ENCODE peak calls at places on chromosomes 5 and 9, in nine cellular contexts. C, L, D, U, G, A, B, W and T are unnamed samples.
A peak's percentile ranks its signal among the peaks of the same experiment; 100 is the strongest.

GRCh38 chr5:134079748-134080581 is 34.5 kb upstream of the TCF7 start:
- DNase-seq in B (no peak), W (no peak), C (no peak), G (peak; percentile 38), A (no peak), U (peak; percentile 45), L (no peak), D (no peak), T (no peak)

GRCh38 chr9:91771027-91771426 is 179.0 kb downstream of the ROR2 start:
- DNase-seq in W (peak; percentile 22), A (no peak), D (peak; percentile 35), B (peak; percentile 80), G (no peak), U (no peak), L (peak; percentile 79), C (no peak), T (peak; percentile 90)

GRCh38 chr9:95058795-95059386 is 258.6 kb downstream of the FANCC start:
- DNase-seq in G (no peak), L (no peak), U (no peak), D (no peak), C (no peak), W (no peak), B (no peak), A (no peak), T (no peak)

GRCh38 chr5:33890633-33891032 is 1.2 kb downstream of the ADAMTS12 start:
- DNase-seq in U (no peak), G (no peak), L (peak; percentile 57), A (peak; percentile 31), W (no peak), C (no peak), D (peak; percentile 46), B (peak; percentile 36), T (no peak)

GRCh38 chr5:32272746-32273145 is 40.0 kb downstream of the MTMR12 start:
- DNase-seq in U (no peak), L (no peak), B (no peak), W (no peak), C (no peak), A (no peak), D (no peak), G (no peak), T (no peak)

GRCh38 chr5:52073993-52074689 is 690.9 kb downstream of the ISL1 start:
- DNase-seq in G (no peak), D (no peak), B (no peak), W (no peak), A (no peak), C (no peak), U (no peak), L (no peak), T (no peak)

GRCh38 chr9:65459756-65460320 is 174.8 kb upstream of the FOXD4L5 start:
- DNase-seq in B (no peak), G (no peak), U (no peak), A (no peak), C (no peak), D (no peak), L (no peak), W (no peak), T (no peak)

GRCh38 chr9:95167998-95168397 is 149.5 kb downstream of the FANCC start:
- DNase-seq in C (peak; percentile 38), B (peak; percentile 81), G (peak; percentile 36), W (peak; percentile 72), U (peak; percentile 48), D (peak; percentile 85), A (peak; percentile 28), L (peak; percentile 98), T (peak; percentile 84)

GRCh38 chr9:99783799-99784198 is 37.9 kb upstream of the NR4A3 start:
- DNase-seq in G (no peak), A (no peak), L (no peak), U (no peak), W (no peak), C (no peak), D (no peak), B (no peak), T (no peak)

GRCh38 chr5:41270423-41271251 is 57.3 kb upstream of the C6 start:
- DNase-seq in G (no peak), C (peak; percentile 52), D (peak; percentile 62), A (peak; percentile 12), L (peak; percentile 83), W (peak; percentile 50), B (peak; percentile 34), U (peak; percentile 1), T (peak; percentile 40)

GRCh38 chr9:34998266-34998665 is 8.7 kb downstream of the DNAJB5 start:
- DNase-seq in A (no peak), D (no peak), U (no peak), G (no peak), C (no peak), B (no peak), L (no peak), W (no peak), T (no peak)

GRCh38 chr5:61467766-61468482 is 135.9 kb downstream of the ZSWIM6 start:
- DNase-seq in U (no peak), G (no peak), A (no peak), C (no peak), B (peak; percentile 18), W (no peak), L (peak; percentile 46), D (peak; percentile 24), T (peak; percentile 59)
- H3K4me3 ChIP-seq in U (no peak overlapping the region), G (no peak overlapping the region), A (no peak overlapping the region), C (no peak overlapping the region), B (no peak overlapping the region), W (no peak overlapping the region), L (no peak overlapping the region), D (no peak overlapping the region), T (no peak overlapping the region)

DNA sequence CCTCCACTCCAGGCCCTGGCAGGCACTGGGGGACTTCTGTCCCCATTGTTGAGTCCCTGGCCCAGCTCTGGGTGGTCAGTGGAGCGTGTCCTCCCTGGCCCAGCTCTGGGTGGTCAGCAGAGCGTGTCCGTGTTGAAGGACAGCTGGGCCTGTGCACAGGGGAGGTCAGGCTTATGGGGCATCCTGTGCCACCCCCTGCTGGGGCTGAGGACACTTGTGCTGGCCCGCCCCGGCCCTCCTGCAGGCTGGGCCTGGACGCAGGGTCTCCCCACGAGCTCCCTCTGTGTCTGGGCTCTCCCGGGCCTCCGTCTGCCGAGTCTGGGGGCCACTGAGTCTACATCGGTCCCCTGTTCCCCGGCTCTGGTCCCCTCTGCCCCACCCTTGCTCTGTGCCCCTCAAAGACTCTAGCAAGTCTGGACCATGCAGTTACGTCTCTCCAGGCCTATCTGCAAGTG is 11.5 kb upstream of the CLIC3 start:
- DNase-seq in U (no peak), C (no peak), L (no peak), G (no peak), A (no peak), B (no peak), W (no peak), D (no peak), T (no peak)
- H3K4me3 ChIP-seq in U (no peak overlapping the region), C (no peak overlapping the region), L (no peak overlapping the region), G (no peak overlapping the region), A (no peak overlapping the region), B (no peak overlapping the region), W (no peak overlapping the region), D (no peak overlapping the region), T (no peak overlapping the region)

DNA sequence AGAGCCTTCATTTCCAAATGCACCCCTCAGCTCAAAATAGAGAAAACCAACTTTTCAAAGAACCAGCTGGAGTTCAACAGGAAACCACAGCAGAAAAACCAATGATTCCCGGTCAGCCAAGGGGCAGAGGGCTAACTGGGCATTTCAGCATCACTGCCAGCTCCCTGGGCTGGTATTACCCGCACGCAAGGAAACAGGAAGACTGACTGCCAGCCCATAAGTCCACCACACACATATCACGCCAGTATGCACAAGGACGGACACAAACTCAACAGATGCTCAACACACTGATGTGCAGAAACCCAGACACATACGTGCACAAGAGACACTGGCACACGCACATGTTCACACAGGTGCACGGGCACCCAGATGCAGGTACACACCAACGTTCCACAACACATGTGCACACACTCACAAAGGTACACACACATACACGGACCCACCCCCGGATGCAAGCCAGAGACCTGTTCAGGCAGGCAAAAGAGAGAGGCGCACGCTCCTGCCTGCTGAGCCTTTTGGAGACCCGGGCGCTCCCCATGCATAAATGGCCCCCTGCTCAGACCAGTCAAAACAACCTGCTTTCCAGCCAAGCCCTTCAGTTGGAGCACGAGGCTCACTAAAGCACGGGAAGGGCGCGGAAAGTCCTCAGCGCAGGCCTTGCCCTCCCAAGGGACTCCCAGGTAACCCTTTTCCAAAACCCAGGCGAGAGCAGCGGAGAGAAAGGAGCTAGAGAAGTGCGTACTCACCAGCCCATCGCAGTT is 2.1 kb downstream of the ADAMTS2 start:
- DNase-seq in B (no peak), A (no peak), C (no peak), U (no peak), W (no peak), G (no peak), L (peak; percentile 13), D (peak; percentile 52), T (no peak)
- H3K4me3 ChIP-seq in B (no peak overlapping the region), A (no peak overlapping the region), C (no peak overlapping the region), U (no peak overlapping the region), W (peak overlapping the region; percentile 11), G (no peak overlapping the region), L (peak overlapping the region; percentile 90), D (peak overlapping the region; percentile 71), T (peak overlapping the region; percentile 49)

GRCh38 chr5:173689171-173689676 is 72.8 kb upstream of the BOD1 start:
- DNase-seq in B (no peak), A (peak; percentile 93), C (no peak), W (no peak), U (no peak), D (peak; percentile 24), G (no peak), L (no peak), T (no peak)
- H3K4me3 ChIP-seq in B (no peak overlapping the region), A (peak overlapping the region; percentile 51), C (no peak overlapping the region), W (no peak overlapping the region), U (no peak overlapping the region), D (no peak overlapping the region), G (no peak overlapping the region), L (no peak overlapping the region), T (no peak overlapping the region)